ENCODE peak calls at places on chromosomes 3 and 15, in six cellular contexts. One of them, this sample, is unnamed.

GRCh38 chr3:71817262-71817661 is 32.3 kb upstream of the PROK2 start:
- DNase-seq in activated T-cell treated with anti-CD3 and anti-CD28 coated beads for 1 hour: no peak
- DNase-seq in NCI-H510A: no peak
- DNase-seq in astrocyte of the hippocampus: no peak
- DNase-seq in HFFc6: no peak
- DNase-seq in fibroblast of villous mesenchyme: no peak
- DNase-seq in this sample: no peak

GRCh38 chr3:105686324-105686897 is 182.4 kb downstream of the CBLB start:
- DNase-seq in activated T-cell treated with anti-CD3 and anti-CD28 coated beads for 1 hour: no peak
- DNase-seq in fibroblast of villous mesenchyme: peak
- DNase-seq in NCI-H510A: no peak
- DNase-seq in astrocyte of the hippocampus: peak
- DNase-seq in HFFc6: peak
- DNase-seq in this sample: no peak

GRCh38 chr15:68730491-68731317 is 90.0 kb downstream of the ANP32A start:
- DNase-seq in fibroblast of villous mesenchyme: peak
- DNase-seq in NCI-H510A: no peak
- DNase-seq in astrocyte of the hippocampus: peak
- DNase-seq in HFFc6: peak
- DNase-seq in activated T-cell treated with anti-CD3 and anti-CD28 coated beads for 1 hour: no peak
- DNase-seq in this sample: no peak

GRCh38 chr3:34225828-34226227 is 427.4 kb downstream of the PDCD6IP start:
- DNase-seq in HFFc6: no peak
- DNase-seq in astrocyte of the hippocampus: no peak
- DNase-seq in fibroblast of villous mesenchyme: no peak
- DNase-seq in NCI-H510A: no peak
- DNase-seq in activated T-cell treated with anti-CD3 and anti-CD28 coated beads for 1 hour: no peak
- DNase-seq in this sample: no peak

GRCh38 chr3:47283596-47284364 is 1.0 kb downstream of the KLHL18 start:
- DNase-seq in astrocyte of the hippocampus: peak
- DNase-seq in HFFc6: no peak
- DNase-seq in NCI-H510A: no peak
- DNase-seq in fibroblast of villous mesenchyme: no peak
- DNase-seq in activated T-cell treated with anti-CD3 and anti-CD28 coated beads for 1 hour: no peak
- DNase-seq in this sample: no peak

GRCh38 chr15:90002428-90002844 is 1.3 kb downstream of the ZNF710 start:
- DNase-seq in HFFc6: no peak
- DNase-seq in activated T-cell treated with anti-CD3 and anti-CD28 coated beads for 1 hour: no peak
- DNase-seq in fibroblast of villous mesenchyme: peak
- DNase-seq in NCI-H510A: no peak
- DNase-seq in astrocyte of the hippocampus: peak
- DNase-seq in this sample: no peak

GRCh38 chr3:36650271-36650671 is 114.1 kb downstream of the DCLK3 start:
- DNase-seq in astrocyte of the hippocampus: peak
- DNase-seq in HFFc6: peak
- DNase-seq in fibroblast of villous mesenchyme: peak
- DNase-seq in activated T-cell treated with anti-CD3 and anti-CD28 coated beads for 1 hour: no peak
- DNase-seq in NCI-H510A: no peak
- DNase-seq in this sample: no peak

GRCh38 chr3:38554127-38554827 is 58.1 kb downstream of the EXOG start:
- DNase-seq in activated T-cell treated with anti-CD3 and anti-CD28 coated beads for 1 hour: no peak
- DNase-seq in HFFc6: no peak
- DNase-seq in NCI-H510A: no peak
- DNase-seq in fibroblast of villous mesenchyme: no peak
- DNase-seq in astrocyte of the hippocampus: no peak
- DNase-seq in this sample: no peak

GRCh38 chr3:14902719-14903118 is 44.7 kb upstream of the NR2C2 start:
- DNase-seq in astrocyte of the hippocampus: no peak
- DNase-seq in HFFc6: no peak
- DNase-seq in fibroblast of villous mesenchyme: peak
- DNase-seq in activated T-cell treated with anti-CD3 and anti-CD28 coated beads for 1 hour: no peak
- DNase-seq in NCI-H510A: no peak
- DNase-seq in this sample: no peak

This sample was measured in effector CD4-positive, alpha-beta T cell.